ENCODE peak calls at places on chromosomes 13 and 19, in eight cellular contexts. E, Z, K, V, M, G, Y and R are unnamed samples.

GRCh38 chr13:40599722-40600121 is 66.7 kb downstream of the FOXO1 start:
- DNase-seq in E (no peak), Z (no peak), K (no peak), V (no peak), M (no peak), G (no peak), Y (no peak), R (no peak)

GRCh38 chr19:1102407-1103106 is 1.2 kb upstream of the GPX4 start:
- DNase-seq in E (peak), Z (peak), K (peak), V (peak), M (peak), G (no peak), Y (peak), R (peak)

GRCh38 chr19:1076951-1077350 is 10.0 kb downstream of the ARHGAP45 start:
- DNase-seq in E (peak), Z (no peak), K (no peak), V (peak), M (peak), G (peak), Y (peak), R (no peak)

GRCh38 chr19:1417145-1417544 is 9.8 kb downstream of the DAZAP1 start:
- DNase-seq in E (no peak), Z (no peak), K (peak), V (peak), M (no peak), G (no peak), Y (no peak), R (no peak)

GRCh38 chr19:29928831-29929230 is 13.2 kb upstream of the URI1 start:
- DNase-seq in E (no peak), Z (no peak), K (no peak), V (no peak), M (no peak), G (no peak), Y (no peak), R (no peak)

GRCh38 chr19:33298146-33298911 is 4.0 kb downstream of the CEBPA start:
- DNase-seq in E (peak), Z (no peak), K (no peak), V (no peak), M (no peak), G (no peak), Y (no peak), R (peak)

GRCh38 chr19:40739871-40740703 is 10.2 kb downstream of the ACTMAP start:
- DNase-seq in E (no peak), Z (no peak), K (no peak), V (peak), M (no peak), G (no peak), Y (no peak), R (no peak)

GRCh38 chr13:102244617-102245227 is 157.1 kb downstream of the FGF14 start:
- DNase-seq in E (no peak), Z (no peak), K (no peak), V (no peak), M (no peak), G (no peak), Y (no peak), R (no peak)

GRCh38 chr19:13833330-13834265 is 38.4 kb downstream of the ZSWIM4 start:
- DNase-seq in E (peak), Z (peak), K (peak), V (peak), M (peak), G (peak), Y (peak), R (peak)

GRCh38 chr13:31322025-31322424 is 122.2 kb downstream of the B3GLCT start:
- DNase-seq in E (peak), Z (no peak), K (peak), V (peak), M (no peak), G (no peak), Y (no peak), R (no peak)

GRCh38 chr13:60148918-60149317 is 14.8 kb downstream of the DIAPH3 start:
- DNase-seq in E (no peak), Z (no peak), K (no peak), V (no peak), M (no peak), G (no peak), Y (no peak), R (no peak)

GRCh38 chr19:3480383-3481091 is at the start of gene SMIM24:
- DNase-seq in E (no peak), Z (no peak), K (no peak), V (no peak), M (peak), G (no peak), Y (no peak), R (no peak)

GRCh38 chr19:43450545-43450997 is 14.8 kb downstream of the LYPD3 start:
- DNase-seq in E (peak), Z (no peak), K (peak), V (no peak), M (no peak), G (no peak), Y (no peak), R (no peak)

GRCh38 chr19:29013988-29014387 is 199.0 kb downstream of the UQCRFS1 start:
- DNase-seq in E (no peak), Z (no peak), K (no peak), V (no peak), M (no peak), G (no peak), Y (no peak), R (no peak)

GRCh38 chr19:2026770-2027169 is 11.3 kb upstream of the BTBD2 start:
- DNase-seq in E (no peak), Z (no peak), K (no peak), V (no peak), M (peak), G (no peak), Y (no peak), R (no peak)

GRCh38 chr13:32905063-32905863 is 111.0 kb upstream of the KL start:
- DNase-seq in E (peak), Z (no peak), K (peak), V (no peak), M (no peak), G (peak), Y (no peak), R (peak)

GRCh38 chr19:38850976-38851621 is 1.3 kb upstream of the HNRNPL start:
- DNase-seq in E (no peak), Z (peak), K (no peak), V (peak), M (peak), G (no peak), Y (peak), R (no peak)

GRCh38 chr13:67134322-67135129 is 95.6 kb downstream of the PCDH9 start:
- DNase-seq in E (no peak), Z (no peak), K (peak), V (no peak), M (no peak), G (no peak), Y (no peak), R (no peak)

GRCh38 chr19:18635831-18636182 is 1.0 kb upstream of the KLHL26 start:
- DNase-seq in E (no peak), Z (no peak), K (no peak), V (no peak), M (no peak), G (no peak), Y (no peak), R (no peak)

GRCh38 chr13:107883561-107884175 is 331.7 kb downstream of the LIG4 start:
- DNase-seq in E (peak), Z (no peak), K (peak), V (no peak), M (no peak), G (no peak), Y (no peak), R (no peak)

GRCh38 chr13:38180100-38180499 is 169.6 kb upstream of the UFM1 start:
- DNase-seq in E (peak), Z (no peak), K (peak), V (no peak), M (no peak), G (no peak), Y (no peak), R (no peak)

GRCh38 chr19:50897612-50898011 is 13.6 kb downstream of the KLK4 start:
- DNase-seq in E (peak), Z (peak), K (no peak), V (no peak), M (no peak), G (no peak), Y (no peak), R (no peak)
- TF ChIP-seq CTCF in E (peak), Z (no peak), K (no peak), V (no peak), M (no peak), G (no peak), Y (no peak), R (peak)

GRCh38 chr19:52535831-52536800 is 8.6 kb downstream of the ZNF808 start:
- DNase-seq in E (peak), Z (peak), K (peak), V (peak), M (peak), G (no peak), Y (peak), R (no peak)
- TF ChIP-seq CTCF in E (no peak), Z (peak), K (no peak), V (no peak), M (peak), G (no peak), Y (no peak), R (no peak)

GRCh38 chr13:101115762-101116161 is 300.5 kb downstream of the NALCN start:
- DNase-seq in E (peak), Z (no peak), K (no peak), V (no peak), M (no peak), G (no peak), Y (no peak), R (no peak)
- TF ChIP-seq CTCF in E (no peak), Z (no peak), K (peak), V (no peak), M (no peak), G (peak), Y (no peak), R (no peak)

DNA sequence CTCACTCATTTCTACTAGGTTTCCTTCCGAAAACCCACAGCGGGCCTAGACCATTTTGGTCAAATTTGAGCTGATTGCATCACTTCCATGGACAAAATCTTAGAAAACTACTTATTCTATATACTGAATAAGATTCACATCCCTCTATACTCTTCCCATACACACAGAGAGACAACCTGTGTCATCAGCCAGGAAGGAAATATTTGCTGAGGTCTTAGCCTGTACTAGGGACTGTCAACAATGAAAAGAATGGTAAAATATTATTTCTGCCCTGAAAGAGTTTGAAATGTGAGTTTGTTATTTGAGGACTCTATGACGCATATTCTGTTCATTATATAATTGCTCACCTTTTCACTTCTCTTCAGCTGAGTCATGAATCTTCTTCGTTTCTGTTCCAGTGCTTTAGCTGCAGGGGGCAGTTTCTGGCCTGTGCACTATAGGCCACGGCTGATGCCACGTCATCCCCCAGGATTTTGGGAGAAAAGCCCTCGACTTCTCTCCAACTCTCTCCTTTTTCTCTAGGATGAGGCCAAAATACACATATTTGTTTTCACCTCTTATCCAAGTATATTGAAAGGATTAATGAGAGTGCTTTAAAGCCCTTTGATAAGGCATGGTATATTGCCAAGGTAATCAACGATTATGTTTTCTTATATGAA is 47.7 kb downstream of the GSX1 start:
- DNase-seq in E (peak), Z (no peak), K (no peak), V (no peak), M (no peak), G (no peak), Y (no peak), R (peak)
- TF ChIP-seq CTCF in E (no peak), Z (no peak), K (no peak), V (no peak), M (no peak), G (no peak), Y (no peak), R (peak)

GRCh38 chr13:91406619-91407018 is 8.2 kb downstream of the GPC5 start:
- DNase-seq in E (peak), Z (no peak), K (peak), V (no peak), M (no peak), G (peak), Y (no peak), R (peak)
- TF ChIP-seq CTCF in E (peak), Z (no peak), K (peak), V (no peak), M (no peak), G (peak), Y (peak), R (peak)